ENCODE peak calls at places on chromosomes 12 and 14, in six cellular contexts. K, N, L, U, O and Q are unnamed samples.

GRCh38 chr14:53714495-53715389 is 241.9 kb downstream of the BMP4 start:
- DNase-seq in K (no peak), N (no peak), L (no peak), U (no peak), O (no peak), Q (no peak)

GRCh38 chr12:121530600-121531355 is 50.0 kb downstream of the KDM2B start:
- DNase-seq in K (no peak), N (no peak), L (no peak), U (peak; percentile 78), O (no peak), Q (peak; percentile 36)

GRCh38 chr14:28756896-28757570 is 9.6 kb upstream of the FOXG1 start:
- DNase-seq in K (peak; percentile 64), N (no peak), L (peak; percentile 56), U (no peak), O (no peak), Q (no peak)

GRCh38 chr12:75812341-75813018 is 219.1 kb downstream of the PHLDA1 start:
- DNase-seq in K (no peak), N (no peak), L (no peak), U (no peak), O (no peak), Q (no peak)

GRCh38 chr12:28290262-28290661 is 100.0 kb downstream of the CCDC91 start:
- DNase-seq in K (no peak), N (no peak), L (no peak), U (no peak), O (no peak), Q (no peak)

GRCh38 chr12:114668905-114669304 is 15.1 kb downstream of the TBX3 start:
- DNase-seq in K (no peak), N (no peak), L (no peak), U (no peak), O (peak; percentile 60), Q (no peak)

GRCh38 chr14:65006251-65006721 is 19.6 kb downstream of the FNTB start:
- DNase-seq in K (no peak), N (no peak), L (no peak), U (no peak), O (no peak), Q (no peak)

GRCh38 chr14:104688755-104689619 is at the start of gene INF2:
- DNase-seq in K (peak; percentile 83), N (no peak), L (no peak), U (peak; percentile 76), O (peak; percentile 88), Q (no peak)

DNA sequence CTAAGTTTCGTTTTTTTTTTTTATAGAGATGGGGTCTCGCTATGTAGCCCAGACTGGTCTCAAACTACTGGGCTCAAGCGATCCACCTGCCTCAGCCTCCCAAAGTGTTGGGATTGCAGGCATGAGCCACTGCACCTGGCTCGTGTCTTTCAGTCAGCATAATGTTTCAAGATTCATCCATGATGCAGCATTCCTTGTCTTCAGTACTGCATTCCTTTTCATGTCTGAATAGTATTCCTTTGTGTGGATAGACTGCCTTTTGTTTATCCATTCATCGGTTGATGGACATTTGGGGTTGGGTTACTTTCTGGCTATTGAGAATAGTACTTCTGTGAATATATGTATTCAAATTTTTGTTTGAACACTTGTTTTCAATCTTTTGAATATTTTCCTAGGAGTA is 37.4 kb downstream of the HCAR2 start:
- DNase-seq in K (no peak), N (no peak), L (no peak), U (no peak), O (no peak), Q (no peak)
- H3K27ac ChIP-seq in K (no peak overlapping the region), N (no peak overlapping the region), L (no peak overlapping the region), U (no peak overlapping the region), O (no peak overlapping the region), Q (no peak overlapping the region)

DNA sequence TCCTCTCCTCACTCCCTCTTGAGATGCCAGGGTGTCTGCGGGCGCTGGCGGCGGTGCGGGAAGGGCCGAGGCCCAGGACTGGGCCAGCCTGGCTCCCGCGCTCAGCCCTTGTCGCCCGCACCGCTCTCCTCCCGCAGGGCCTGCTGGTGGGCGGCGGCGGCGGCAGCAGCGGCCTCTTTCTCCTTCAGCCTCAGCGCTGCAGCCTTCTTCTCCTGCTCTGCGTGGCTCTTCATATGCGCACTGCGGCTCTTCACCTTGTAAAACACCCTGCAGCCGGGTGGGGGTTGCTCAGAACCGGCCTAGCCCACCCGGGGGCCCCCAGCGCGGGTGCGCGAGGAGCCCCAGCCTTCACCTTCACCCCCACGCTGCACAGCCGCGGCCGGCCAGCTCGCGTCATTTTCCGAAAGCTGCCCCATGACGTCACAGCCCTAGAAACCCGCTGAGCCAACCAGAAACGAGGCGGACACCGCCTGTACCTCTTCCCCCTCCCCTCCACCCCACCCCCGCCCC is 4.6 kb upstream of the PNMA1 start:
- DNase-seq in K (no peak), N (no peak), L (peak; percentile 77), U (no peak), O (no peak), Q (no peak)
- H3K27ac ChIP-seq in K (peak overlapping the region; percentile 33), N (no peak overlapping the region), L (peak overlapping the region; percentile 90), U (peak overlapping the region; percentile 62), O (no peak overlapping the region), Q (peak overlapping the region; percentile 50)

GRCh38 chr12:79690156-79690605 is 583 bp downstream of the PAWR start:
- DNase-seq in K (peak; percentile 75), N (no peak), L (no peak), U (peak; percentile 57), O (peak; percentile 91), Q (no peak)
- H3K27ac ChIP-seq in K (peak overlapping the region; percentile 87), N (peak overlapping the region; percentile 88), L (peak overlapping the region; percentile 81), U (peak overlapping the region; percentile 30), O (peak overlapping the region; percentile 91), Q (peak overlapping the region; percentile 93)

GRCh38 chr12:47222592-47222959 is 142.8 kb upstream of the AMIGO2 start:
- DNase-seq in K (no peak), N (no peak), L (no peak), U (no peak), O (no peak), Q (no peak)
- H3K27ac ChIP-seq in K (no peak overlapping the region), N (peak overlapping the region; percentile 21), L (no peak overlapping the region), U (no peak overlapping the region), O (no peak overlapping the region), Q (no peak overlapping the region)

GRCh38 chr14:73695997-73696396 is 18.2 kb downstream of the PNMA1 start:
- DNase-seq in K (no peak), N (no peak), L (no peak), U (no peak), O (no peak), Q (no peak)
- H3K27ac ChIP-seq in K (no peak overlapping the region), N (no peak overlapping the region), L (no peak overlapping the region), U (no peak overlapping the region), O (no peak overlapping the region), Q (no peak overlapping the region)

GRCh38 chr12:16281157-16281556 is 3.7 kb upstream of the SLC15A5 start:
- DNase-seq in K (no peak), N (no peak), L (no peak), U (no peak), O (no peak), Q (no peak)
- H3K27ac ChIP-seq in K (no peak overlapping the region), N (no peak overlapping the region), L (no peak overlapping the region), U (no peak overlapping the region), O (no peak overlapping the region), Q (no peak overlapping the region)

GRCh38 chr12:53214687-53215455 is 7.8 kb upstream of the ITGB7 start:
- DNase-seq in K (no peak), N (no peak), L (no peak), U (peak; percentile 77), O (no peak), Q (no peak)
- H3K27ac ChIP-seq in K (no peak overlapping the region), N (no peak overlapping the region), L (peak overlapping the region; percentile 47), U (peak overlapping the region; percentile 30), O (no peak overlapping the region), Q (no peak overlapping the region)

GRCh38 chr12:51970904-51971646 is 19.6 kb downstream of the ACVR1B start:
- DNase-seq in K (peak; percentile 52), N (peak; percentile 92), L (no peak), U (no peak), O (no peak), Q (no peak)

GRCh38 chr12:51972849-51973273 is 21.4 kb downstream of the ACVR1B start:
- DNase-seq in K (peak; percentile 49), N (peak; percentile 34), L (no peak), U (no peak), O (no peak), Q (no peak)

GRCh38 chr12:51971679-51972423 is 20.4 kb downstream of the ACVR1B start:
- DNase-seq in K (no peak), N (no peak), L (no peak), U (no peak), O (no peak), Q (no peak)

GRCh38 chr12:51973560-51973959 is 22.1 kb downstream of the ACVR1B start:
- DNase-seq in K (no peak), N (no peak), L (no peak), U (no peak), O (no peak), Q (no peak)

DNA sequence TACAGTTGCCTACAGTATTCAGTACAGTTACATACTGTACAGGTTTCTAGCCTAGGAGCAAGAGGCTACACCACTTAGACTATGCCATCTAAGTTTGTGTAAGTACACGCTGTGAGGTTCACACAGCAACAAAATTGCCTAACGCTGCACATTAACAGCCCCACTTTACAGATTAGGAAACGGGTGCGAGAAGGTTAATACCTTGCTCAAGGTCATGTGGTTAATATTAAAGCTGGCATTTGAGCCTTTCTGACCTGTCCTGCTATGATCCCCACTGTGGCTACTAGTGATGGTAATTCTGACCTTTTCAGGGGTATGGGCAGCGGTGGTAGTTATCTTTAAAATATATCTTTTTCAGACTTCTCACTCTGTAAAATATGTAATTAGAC is 20.9 kb downstream of the ACVR1B start:
- DNase-seq in K (no peak), N (no peak), L (no peak), U (no peak), O (no peak), Q (no peak)
- H3K27ac ChIP-seq in K (peak overlapping the region; percentile 77), N (peak overlapping the region; percentile 70), L (no peak overlapping the region), U (peak overlapping the region; percentile 37), O (no peak overlapping the region), Q (peak overlapping the region; percentile 12)

DNA sequence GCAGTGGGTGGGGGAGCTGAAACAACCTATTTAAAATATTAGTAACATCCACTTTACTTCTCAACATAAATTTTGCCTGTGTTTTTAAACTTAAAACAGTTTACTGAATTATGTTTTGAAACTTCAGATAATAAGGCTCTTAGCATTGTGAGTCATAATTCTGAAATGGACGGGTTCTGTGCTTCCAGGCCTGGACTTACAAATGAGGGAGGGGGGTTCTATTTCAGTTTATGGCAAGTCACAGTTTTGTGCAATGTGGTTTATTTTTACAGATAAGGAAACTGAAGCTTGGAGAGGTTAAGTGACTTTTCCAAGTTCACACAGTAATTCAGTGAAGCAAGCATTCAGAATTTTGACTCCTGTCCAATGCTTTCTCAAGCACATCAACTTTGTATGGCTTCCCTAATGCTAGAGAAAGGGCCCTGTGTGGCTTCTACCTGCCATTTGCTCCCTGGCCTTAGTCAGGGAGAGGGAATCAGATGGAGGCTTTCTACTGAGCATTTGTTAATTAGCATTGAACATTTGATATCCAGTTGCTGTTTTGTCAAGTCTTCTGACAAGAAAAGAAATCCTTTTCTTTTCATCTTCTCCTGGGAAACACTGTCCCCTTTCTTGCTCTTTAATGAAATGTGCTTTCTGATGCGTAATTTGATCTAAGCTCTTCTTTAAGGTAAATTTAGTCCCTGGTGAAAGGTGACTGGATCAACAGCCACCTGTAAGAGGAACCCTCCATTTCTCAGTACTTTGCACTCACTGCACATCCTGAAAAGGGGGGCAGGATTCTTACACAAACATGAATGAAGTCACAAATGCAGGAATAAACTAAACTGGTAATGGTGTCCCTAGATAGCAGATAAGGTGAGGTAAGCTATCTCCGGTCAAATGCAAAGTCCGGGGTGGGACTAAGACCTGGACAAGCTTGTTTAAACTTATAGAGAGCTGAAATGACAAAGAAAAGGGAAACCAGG is 2.5 kb upstream of the SALL2 start:
- DNase-seq in K (no peak), N (no peak), L (no peak), U (no peak), O (no peak), Q (no peak)
- H3K27ac ChIP-seq in K (peak overlapping the region; percentile 19), N (no peak overlapping the region), L (no peak overlapping the region), U (no peak overlapping the region), O (no peak overlapping the region), Q (no peak overlapping the region)